ENCODE peak calls at places on chromosomes 11 and 22, in nine cellular contexts. P, Z, M, Y, Q, N, V, K and O are unnamed samples.
A peak's percentile ranks its signal among the peaks of the same experiment; 100 is the strongest.

GRCh38 chr11:78941226-78941851 is 366.7 kb upstream of the NARS2 start:
- DNase-seq in P (no peak), Z (no peak), M (no peak), Y (no peak), Q (no peak), N (no peak), V (no peak), K (no peak), O (peak; percentile 15)

GRCh38 chr11:69377029-69377952 is 83.3 kb downstream of the MYEOV start:
- DNase-seq in P (no peak), Z (no peak), M (peak; percentile 23), Y (no peak), Q (no peak), N (no peak), V (peak; percentile 7), K (peak; percentile 94), O (no peak)

GRCh38 chr11:70075836-70076235 is 2.3 kb upstream of the ANO1 start:
- DNase-seq in P (no peak), Z (no peak), M (no peak), Y (no peak), Q (no peak), N (no peak), V (no peak), K (no peak), O (no peak)

GRCh38 chr11:103471546-103471945 is 362.3 kb downstream of the DYNC2H1 start:
- DNase-seq in P (no peak), Z (no peak), M (no peak), Y (no peak), Q (no peak), N (no peak), V (peak; percentile 9), K (no peak), O (no peak)

GRCh38 chr11:61507962-61508824 is at the start of gene LRRC10B:
- DNase-seq in P (no peak), Z (no peak), M (no peak), Y (peak; percentile 55), Q (peak; percentile 30), N (no peak), V (peak; percentile 68), K (peak; percentile 25), O (no peak)

GRCh38 chr11:93652161-93652597 is 9.3 kb upstream of the CEP295 start:
- DNase-seq in P (peak; percentile 61), Z (peak; percentile 49), M (peak; percentile 40), Y (peak; percentile 65), Q (no peak), N (no peak), V (peak; percentile 36), K (peak; percentile 39), O (no peak)

GRCh38 chr11:44613081-44613628 is 47.7 kb downstream of the CD82 start:
- DNase-seq in P (no peak), Z (no peak), M (no peak), Y (no peak), Q (no peak), N (no peak), V (no peak), K (no peak), O (no peak)

GRCh38 chr11:1943977-1944376 is 3.2 kb upstream of the MRPL23 start:
- DNase-seq in P (no peak), Z (peak; percentile 40), M (no peak), Y (no peak), Q (peak; percentile 13), N (no peak), V (peak; percentile 1), K (peak; percentile 57), O (no peak)

GRCh38 chr11:132962026-132962425 is 570.3 kb downstream of the OPCML start:
- DNase-seq in P (peak; percentile 2), Z (no peak), M (no peak), Y (no peak), Q (no peak), N (peak; percentile 89), V (no peak), K (no peak), O (no peak)

GRCh38 chr11:131561486-131561885 is 191.1 kb downstream of the NTM start:
- DNase-seq in P (no peak), Z (no peak), M (no peak), Y (no peak), Q (no peak), N (no peak), V (no peak), K (no peak), O (no peak)

GRCh38 chr11:38345286-38345685 is 1747.2 kb upstream of the RAG2 start:
- DNase-seq in P (no peak), Z (no peak), M (no peak), Y (no peak), Q (no peak), N (no peak), V (no peak), K (peak; percentile 75), O (no peak)

GRCh38 chr22:27452916-27453315 is 348.6 kb downstream of the MN1 start:
- DNase-seq in P (no peak), Z (no peak), M (no peak), Y (no peak), Q (no peak), N (no peak), V (no peak), K (no peak), O (no peak)

GRCh38 chr11:126343051-126343450 is 12.4 kb upstream of the ST3GAL4 start:
- DNase-seq in P (no peak), Z (no peak), M (no peak), Y (no peak), Q (no peak), N (no peak), V (no peak), K (no peak), O (no peak)

GRCh38 chr11:124315052-124315451 is 1.3 kb upstream of the OR8D1 start:
- DNase-seq in P (peak; percentile 63), Z (no peak), M (no peak), Y (no peak), Q (no peak), N (no peak), V (no peak), K (peak; percentile 49), O (no peak)

GRCh38 chr11:657691-658126 is 20.6 kb downstream of the DRD4 start:
- DNase-seq in P (no peak), Z (no peak), M (no peak), Y (no peak), Q (no peak), N (no peak), V (no peak), K (no peak), O (no peak)

GRCh38 chr11:102220728-102221467 is 96.4 kb upstream of the BIRC3 start:
- DNase-seq in P (peak; percentile 47), Z (no peak), M (no peak), Y (no peak), Q (no peak), N (no peak), V (no peak), K (peak; percentile 33), O (no peak)

GRCh38 chr11:25702417-25702816 is 629.5 kb upstream of the ANO3 start:
- DNase-seq in P (no peak), Z (no peak), M (no peak), Y (no peak), Q (no peak), N (no peak), V (no peak), K (no peak), O (no peak)

GRCh38 chr11:96899971-96900370 is 510.2 kb downstream of the JRKL start:
- DNase-seq in P (no peak), Z (no peak), M (no peak), Y (no peak), Q (no peak), N (no peak), V (no peak), K (no peak), O (no peak)

GRCh38 chr22:22513619-22514018 is 5.1 kb upstream of the ZNF280B start:
- DNase-seq in P (no peak), Z (no peak), M (no peak), Y (no peak), Q (no peak), N (no peak), V (no peak), K (no peak), O (no peak)

GRCh38 chr11:46512261-46512881 is 81.5 kb downstream of the AMBRA1 start:
- DNase-seq in P (no peak), Z (no peak), M (no peak), Y (no peak), Q (no peak), N (no peak), V (no peak), K (no peak), O (no peak)
- H3K4me3 ChIP-seq in P (no peak overlapping the region), Z (no peak overlapping the region), M (no peak overlapping the region), Y (no peak overlapping the region), Q (no peak overlapping the region), N (no peak overlapping the region), V (no peak overlapping the region), K (no peak overlapping the region), O (no peak overlapping the region)

GRCh38 chr11:130550984-130551383 is 102.5 kb downstream of the ADAMTS15 start:
- DNase-seq in P (no peak), Z (no peak), M (no peak), Y (no peak), Q (no peak), N (no peak), V (no peak), K (no peak), O (no peak)
- H3K4me3 ChIP-seq in P (no peak overlapping the region), Z (no peak overlapping the region), M (no peak overlapping the region), Y (no peak overlapping the region), Q (no peak overlapping the region), N (no peak overlapping the region), V (no peak overlapping the region), K (no peak overlapping the region), O (no peak overlapping the region)

GRCh38 chr11:111539426-111540113 is 950 bp upstream of the LAYN start:
- DNase-seq in P (peak; percentile 38), Z (peak; percentile 56), M (no peak), Y (no peak), Q (no peak), N (no peak), V (no peak), K (peak; percentile 54), O (no peak)

GRCh38 chr11:111541209-111542061 is 915 bp downstream of the LAYN start:
- DNase-seq in P (peak; percentile 54), Z (no peak), M (peak; percentile 39), Y (peak; percentile 32), Q (peak; percentile 62), N (no peak), V (no peak), K (peak; percentile 70), O (peak; percentile 43)

GRCh38 chr11:111540921-111541208 is 345 bp downstream of the LAYN start:
- DNase-seq in P (no peak), Z (no peak), M (no peak), Y (no peak), Q (no peak), N (no peak), V (no peak), K (peak; percentile 10), O (no peak)

GRCh38 chr11:111538407-111539114 is 2.0 kb upstream of the LAYN start:
- DNase-seq in P (no peak), Z (no peak), M (no peak), Y (no peak), Q (no peak), N (no peak), V (no peak), K (peak; percentile 84), O (no peak)

GRCh38 chr11:111540114-111540920 is at the start of gene LAYN:
- DNase-seq in P (peak; percentile 34), Z (peak; percentile 62), M (peak; percentile 51), Y (peak; percentile 79), Q (peak; percentile 67), N (peak; percentile 49), V (peak; percentile 76), K (peak; percentile 46), O (peak; percentile 49)
- H3K4me3 ChIP-seq in P (peak within 1 kb of the TSS; percentile 62), Z (peak within 1 kb of the TSS; percentile 55), M (peak within 1 kb of the TSS; percentile 48), Y (peak within 1 kb of the TSS; percentile 37), Q (peak within 1 kb of the TSS; percentile 64), N (peak within 1 kb of the TSS; percentile 74), V (peak within 1 kb of the TSS; percentile 47), K (peak within 1 kb of the TSS; percentile 41), O (peak within 1 kb of the TSS; percentile 62)

GRCh38 chr22:46012881-46013281 is 35.9 kb upstream of the WNT7B start:
- DNase-seq in P (no peak), Z (no peak), M (no peak), Y (no peak), Q (no peak), N (peak; percentile 24), V (no peak), K (no peak), O (no peak)
- H3K4me3 ChIP-seq in P (no peak overlapping the region), Z (peak overlapping the region; percentile 79), M (peak overlapping the region; percentile 53), Y (peak overlapping the region; percentile 51), Q (no peak overlapping the region), N (peak overlapping the region; percentile 64), V (no peak overlapping the region), K (no peak overlapping the region), O (no peak overlapping the region)